ENCODE peak calls at places on chromosomes 7 and 10, in four cellular contexts. M is naive thymus-derived CD8-positive, alpha-beta T cell; F is brain microvascular endothelial cell; N is stromal cell of bone marrow. Y is an unnamed sample.
A peak's percentile ranks its signal among the peaks of the same experiment; 100 is the strongest.

GRCh38 chr10:35641430-35642015 is 573 bp downstream of the FZD8 start:
- DNase-seq in M (peak; percentile 17), F (no peak), N (no peak), Y (no peak)

GRCh38 chr10:73529089-73529832 is 33.4 kb upstream of the PPP3CB start:
- DNase-seq in M (peak; percentile 44), F (peak; percentile 61), N (peak; percentile 60), Y (peak; percentile 66)

GRCh38 chr7:159125104-159125943 is 19.3 kb downstream of the VIPR2 start:
- DNase-seq in M (no peak), F (no peak), N (no peak), Y (no peak)

GRCh38 chr10:13977861-13978843 is 352.6 kb downstream of the FRMD4A start:
- DNase-seq in M (no peak), F (peak; percentile 73), N (peak; percentile 98), Y (no peak)

GRCh38 chr7:29563590-29564454 is at the start of gene PRR15:
- DNase-seq in M (no peak), F (peak; percentile 30), N (no peak), Y (peak; percentile 56)

GRCh38 chr10:44016589-44017482 is 368.1 kb downstream of the CXCL12 start:
- DNase-seq in M (no peak), F (no peak), N (peak; percentile 62), Y (no peak)

GRCh38 chr10:89414879-89415821 is 782 bp downstream of the IFIT5 start:
- DNase-seq in M (peak; percentile 51), F (peak; percentile 12), N (peak; percentile 10), Y (peak; percentile 40)

GRCh38 chr10:110285501-110285900 is 19.2 kb downstream of the SMNDC1 start:
- DNase-seq in M (no peak), F (no peak), N (no peak), Y (no peak)

GRCh38 chr10:4509405-4509804 is 316.6 kb upstream of the AKR1E2 start:
- DNase-seq in M (no peak), F (no peak), N (no peak), Y (no peak)

GRCh38 chr10:28266449-28267224 is 36.2 kb downstream of the MPP7 start:
- DNase-seq in M (no peak), F (no peak), N (no peak), Y (no peak)

GRCh38 chr10:42963302-42963701 is 113.6 kb upstream of the RET start:
- DNase-seq in M (no peak), F (no peak), N (no peak), Y (no peak)

GRCh38 chr7:67917118-67917755 is 920.6 kb downstream of the TYW1 start:
- DNase-seq in M (no peak), F (no peak), N (no peak), Y (no peak)

GRCh38 chr7:100010901-100011300 is 4.5 kb upstream of the ZKSCAN1 start:
- DNase-seq in M (no peak), F (no peak), N (no peak), Y (no peak)

GRCh38 chr7:50727711-50728110 is 55.0 kb downstream of the GRB10 start:
- DNase-seq in M (no peak), F (no peak), N (no peak), Y (no peak)

GRCh38 chr10:96619120-96619519 is 32.3 kb upstream of the TM9SF3 start:
- DNase-seq in M (no peak), F (no peak), N (no peak), Y (no peak)

GRCh38 chr7:132575336-132575986 is 809 bp downstream of the PLXNA4 start:
- DNase-seq in M (no peak), F (peak; percentile 23), N (peak; percentile 59), Y (peak; percentile 71)

GRCh38 chr7:34902181-34902580 is 135.1 kb downstream of the DPY19L1 start:
- DNase-seq in M (no peak), F (no peak), N (no peak), Y (no peak)

Y was measured in endothelial cell of umbilical vein.